ENCODE peak calls at places on chromosomes 2 and 18, in five cellular contexts. One of them, this sample, is unnamed.

GRCh38 chr2:55986001-55986400 is 62.4 kb upstream of the EFEMP1 start:
- DNase-seq in OCI-LY7: no peak
- DNase-seq in astrocyte of the cerebellum: no peak
- DNase-seq in WTC11: no peak
- DNase-seq in GM06990: no peak
- DNase-seq in this sample: no peak

GRCh38 chr2:221422516-221423211 is 149.4 kb downstream of the EPHA4 start:
- DNase-seq in WTC11: no peak
- DNase-seq in GM06990: no peak
- DNase-seq in astrocyte of the cerebellum: no peak
- DNase-seq in OCI-LY7: no peak
- DNase-seq in this sample: no peak

GRCh38 chr2:15023231-15023630 is 390.7 kb downstream of the LRATD1 start:
- DNase-seq in GM06990: no peak
- DNase-seq in astrocyte of the cerebellum: no peak
- DNase-seq in OCI-LY7: no peak
- DNase-seq in WTC11: no peak
- DNase-seq in this sample: no peak

GRCh38 chr2:117980381-117980780 is 33.5 kb downstream of the CCDC93 start:
- DNase-seq in GM06990: no peak
- DNase-seq in WTC11: no peak
- DNase-seq in OCI-LY7: no peak
- DNase-seq in astrocyte of the cerebellum: no peak
- DNase-seq in this sample: no peak

GRCh38 chr18:79590191-79591039 is 89.2 kb upstream of the CTDP1 start:
- DNase-seq in astrocyte of the cerebellum: no peak
- DNase-seq in WTC11: no peak
- DNase-seq in GM06990: no peak
- DNase-seq in OCI-LY7: no peak
- DNase-seq in this sample: no peak

GRCh38 chr2:186309901-186310300 is 176.2 kb upstream of the ZC3H15 start:
- DNase-seq in GM06990: no peak
- DNase-seq in OCI-LY7: no peak
- DNase-seq in astrocyte of the cerebellum: peak; percentile 22
- DNase-seq in WTC11: no peak
- DNase-seq in this sample: no peak

GRCh38 chr2:14941151-14941631 is 308.7 kb downstream of the LRATD1 start:
- DNase-seq in WTC11: no peak
- DNase-seq in GM06990: no peak
- DNase-seq in OCI-LY7: no peak
- DNase-seq in astrocyte of the cerebellum: peak; percentile 24
- DNase-seq in this sample: no peak

GRCh38 chr2:156490467-156490840 is 54.3 kb downstream of the GPD2 start:
- DNase-seq in astrocyte of the cerebellum: no peak
- DNase-seq in WTC11: no peak
- DNase-seq in GM06990: no peak
- DNase-seq in OCI-LY7: no peak
- DNase-seq in this sample: no peak

GRCh38 chr2:1653137-1653789 is 91.1 kb downstream of the PXDN start:
- DNase-seq in astrocyte of the cerebellum: peak; percentile 98
- DNase-seq in WTC11: no peak
- DNase-seq in OCI-LY7: no peak
- DNase-seq in GM06990: no peak
- DNase-seq in this sample: peak; percentile 94

GRCh38 chr2:124333789-124334188 is 308.7 kb downstream of the CNTNAP5 start:
- DNase-seq in astrocyte of the cerebellum: no peak
- DNase-seq in WTC11: no peak
- DNase-seq in GM06990: no peak
- DNase-seq in OCI-LY7: no peak
- DNase-seq in this sample: peak; percentile 15

GRCh38 chr18:23560186-23560585 is 26.1 kb downstream of the NPC1 start:
- DNase-seq in OCI-LY7: no peak
- DNase-seq in GM06990: no peak
- DNase-seq in astrocyte of the cerebellum: no peak
- DNase-seq in WTC11: no peak
- DNase-seq in this sample: no peak

GRCh38 chr2:120470041-120470716 is 124.2 kb downstream of the INHBB start:
- DNase-seq in WTC11: no peak
- DNase-seq in astrocyte of the cerebellum: peak; percentile 65
- DNase-seq in OCI-LY7: no peak
- DNase-seq in GM06990: no peak
- DNase-seq in this sample: no peak

GRCh38 chr2:179349670-179350303 is 85.2 kb upstream of the SESTD1 start:
- DNase-seq in WTC11: no peak
- DNase-seq in OCI-LY7: no peak
- DNase-seq in GM06990: peak; percentile 11
- DNase-seq in astrocyte of the cerebellum: no peak
- DNase-seq in this sample: no peak

GRCh38 chr2:179352181-179352580 is 87.5 kb upstream of the SESTD1 start:
- DNase-seq in WTC11: no peak
- DNase-seq in GM06990: no peak
- DNase-seq in astrocyte of the cerebellum: no peak
- DNase-seq in OCI-LY7: no peak
- DNase-seq in this sample: no peak

GRCh38 chr2:179355881-179356280 is 91.2 kb upstream of the SESTD1 start:
- DNase-seq in WTC11: no peak
- DNase-seq in astrocyte of the cerebellum: no peak
- DNase-seq in OCI-LY7: no peak
- DNase-seq in GM06990: no peak
- DNase-seq in this sample: no peak

GRCh38 chr2:179354296-179354695 is 89.7 kb upstream of the SESTD1 start:
- DNase-seq in astrocyte of the cerebellum: no peak
- DNase-seq in WTC11: no peak
- DNase-seq in GM06990: no peak
- DNase-seq in OCI-LY7: no peak
- DNase-seq in this sample: no peak

DNA sequence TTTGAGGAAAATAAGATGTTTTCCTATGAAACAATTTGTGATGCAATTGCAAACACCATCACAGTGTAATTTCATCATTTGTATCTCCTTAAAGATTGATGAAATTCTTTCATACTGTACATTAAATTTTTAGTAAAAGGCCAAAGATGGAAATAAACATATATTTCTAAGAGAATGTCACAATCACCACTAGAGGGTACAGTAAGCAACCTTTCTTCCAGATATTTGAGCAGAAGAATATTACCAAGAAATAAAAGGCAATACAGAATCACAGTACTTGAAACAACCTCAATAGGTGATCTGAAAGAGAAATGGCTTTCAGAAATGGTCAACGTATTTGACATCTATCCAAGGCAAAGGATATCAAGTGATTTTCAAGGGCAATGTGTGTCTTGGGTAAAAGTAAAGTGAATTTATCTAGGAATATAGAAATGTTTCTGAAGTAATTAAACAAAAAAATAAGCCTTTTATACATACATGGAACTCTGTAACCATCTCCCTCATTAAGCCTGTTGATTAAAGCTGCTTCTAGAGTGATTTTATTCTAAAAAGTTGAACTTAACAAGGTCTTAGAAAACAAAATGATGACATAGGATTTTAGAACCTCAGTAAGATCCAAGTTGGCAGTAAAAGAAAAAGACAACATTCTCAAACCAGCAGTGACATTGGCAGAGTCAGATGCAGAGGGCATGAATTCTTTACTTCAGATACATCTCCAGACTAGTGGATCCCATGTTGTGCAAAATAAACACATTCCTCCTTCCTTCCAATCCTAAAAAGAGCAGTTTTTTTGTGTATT is 90.3 kb upstream of the SESTD1 start:
- DNase-seq in astrocyte of the cerebellum: no peak
- DNase-seq in WTC11: no peak
- DNase-seq in GM06990: no peak
- DNase-seq in OCI-LY7: peak; percentile 5
- DNase-seq in this sample: no peak
- TF ChIP-seq CTCF in astrocyte of the cerebellum: no peak
- TF ChIP-seq CTCF in WTC11: peak; percentile 19
- TF ChIP-seq CTCF in GM06990: peak; percentile 23
- TF ChIP-seq CTCF in OCI-LY7: peak; percentile 73
- TF ChIP-seq CTCF in this sample: peak; percentile 48

DNA sequence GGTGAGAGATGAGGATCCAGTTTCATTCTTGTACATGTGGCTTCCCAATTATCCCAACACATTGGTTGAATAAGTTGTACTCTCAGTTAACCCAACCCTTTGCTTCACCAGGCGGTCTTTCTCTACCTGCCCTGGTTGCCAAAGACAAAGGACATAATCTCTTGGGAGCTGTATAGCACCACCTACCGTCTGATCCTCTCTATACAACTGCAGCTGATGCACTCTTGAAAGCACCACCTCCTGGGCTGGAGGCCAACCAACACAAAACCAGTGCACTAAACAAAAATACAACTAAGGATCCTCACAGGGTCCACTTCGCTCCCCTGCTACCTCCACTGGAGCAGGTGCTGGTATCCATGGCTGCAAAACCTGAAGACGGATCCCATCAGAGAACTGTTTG is 473.6 kb upstream of the NRXN1 start:
- DNase-seq in GM06990: no peak
- DNase-seq in astrocyte of the cerebellum: no peak
- DNase-seq in WTC11: peak; percentile 21
- DNase-seq in OCI-LY7: no peak
- DNase-seq in this sample: no peak
- TF ChIP-seq CTCF in GM06990: no peak
- TF ChIP-seq CTCF in astrocyte of the cerebellum: no peak
- TF ChIP-seq CTCF in WTC11: peak; percentile 18
- TF ChIP-seq CTCF in OCI-LY7: peak; percentile 37
- TF ChIP-seq CTCF in this sample: peak; percentile 19

GRCh38 chr18:61736168-61736567 is 156.6 kb downstream of the RNF152 start:
- DNase-seq in GM06990: no peak
- DNase-seq in astrocyte of the cerebellum: no peak
- DNase-seq in OCI-LY7: no peak
- DNase-seq in WTC11: no peak
- DNase-seq in this sample: peak; percentile 53
- TF ChIP-seq CTCF in GM06990: no peak
- TF ChIP-seq CTCF in astrocyte of the cerebellum: no peak
- TF ChIP-seq CTCF in OCI-LY7: no peak
- TF ChIP-seq CTCF in WTC11: no peak
- TF ChIP-seq CTCF in this sample: no peak

DNA sequence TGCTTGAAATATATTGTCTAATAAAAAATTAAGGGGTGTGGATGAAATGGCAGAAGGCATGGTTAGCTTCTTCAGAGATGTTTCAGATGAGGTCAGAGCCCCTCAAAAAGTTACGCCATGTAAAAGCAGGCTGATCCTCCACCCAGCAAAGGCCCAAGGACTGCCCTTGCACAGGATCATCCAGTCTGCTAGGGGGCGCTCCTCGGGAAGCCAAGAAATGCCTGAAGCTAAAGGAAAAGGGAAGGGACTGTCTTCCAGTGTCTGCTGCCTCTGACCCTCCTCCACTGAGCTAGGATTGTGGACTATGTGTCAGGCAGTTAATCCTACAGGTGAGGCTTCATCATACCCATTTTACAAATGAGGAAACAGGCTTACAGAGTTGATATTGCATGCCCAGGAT is 33.8 kb upstream of the TEX51 start:
- DNase-seq in OCI-LY7: peak; percentile 9
- DNase-seq in astrocyte of the cerebellum: no peak
- DNase-seq in GM06990: no peak
- DNase-seq in WTC11: peak; percentile 62
- DNase-seq in this sample: no peak
- TF ChIP-seq CTCF in OCI-LY7: peak; percentile 61
- TF ChIP-seq CTCF in astrocyte of the cerebellum: no peak
- TF ChIP-seq CTCF in GM06990: peak; percentile 43
- TF ChIP-seq CTCF in WTC11: no peak
- TF ChIP-seq CTCF in this sample: peak; percentile 36

DNA sequence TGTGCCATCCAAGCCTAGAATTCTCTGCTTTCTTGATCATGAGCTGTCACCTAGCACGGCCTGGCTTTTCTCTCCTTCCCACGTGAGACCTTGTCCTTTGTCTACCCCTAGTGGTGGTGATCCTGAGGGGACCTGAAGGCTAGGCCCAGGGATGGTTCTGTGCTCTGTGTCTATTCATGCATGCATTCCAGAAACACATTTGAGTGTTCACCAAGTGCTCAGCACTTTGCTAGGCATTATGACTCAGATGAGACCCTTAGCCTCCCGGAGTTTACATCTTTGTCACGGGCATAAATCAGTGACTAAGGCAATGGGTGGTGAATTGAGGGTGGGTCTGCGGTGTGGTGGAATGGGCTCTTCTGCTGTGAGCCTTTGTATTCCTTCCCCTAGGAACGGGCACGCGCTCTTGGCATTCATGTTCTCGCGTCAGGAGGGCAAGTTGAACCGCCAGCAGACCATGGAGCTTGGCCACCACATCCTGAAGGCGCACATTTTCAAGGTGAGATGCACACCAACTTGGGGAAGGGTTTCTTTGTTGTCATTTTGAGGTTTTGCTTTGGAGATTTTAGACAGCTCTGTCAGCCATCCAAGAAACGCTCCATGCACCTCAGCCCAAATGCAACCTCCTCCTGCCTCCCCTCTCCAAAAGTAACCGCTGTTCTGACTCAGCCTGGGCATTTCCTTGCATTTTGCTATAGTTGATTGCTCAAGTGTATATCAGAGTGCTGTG is 100.9 kb downstream of the WDSUB1 start:
- DNase-seq in astrocyte of the cerebellum: peak; percentile 99
- DNase-seq in OCI-LY7: no peak
- DNase-seq in WTC11: no peak
- DNase-seq in GM06990: peak; percentile 44
- DNase-seq in this sample: peak; percentile 94
- TF ChIP-seq CTCF in astrocyte of the cerebellum: peak; percentile 84
- TF ChIP-seq CTCF in OCI-LY7: no peak
- TF ChIP-seq CTCF in WTC11: no peak
- TF ChIP-seq CTCF in GM06990: peak; percentile 69
- TF ChIP-seq CTCF in this sample: peak; percentile 77

GRCh38 chr2:208467564-208467963 is 61.0 kb downstream of the PTH2R start:
- DNase-seq in OCI-LY7: no peak
- DNase-seq in astrocyte of the cerebellum: no peak
- DNase-seq in WTC11: no peak
- DNase-seq in GM06990: no peak
- DNase-seq in this sample: no peak

GRCh38 chr2:208464205-208464604 is 57.6 kb downstream of the PTH2R start:
- DNase-seq in GM06990: no peak
- DNase-seq in OCI-LY7: no peak
- DNase-seq in WTC11: no peak
- DNase-seq in astrocyte of the cerebellum: no peak
- DNase-seq in this sample: no peak

GRCh38 chr2:208466920-208467298 is 60.3 kb downstream of the PTH2R start:
- DNase-seq in WTC11: no peak
- DNase-seq in OCI-LY7: no peak
- DNase-seq in GM06990: no peak
- DNase-seq in astrocyte of the cerebellum: no peak
- DNase-seq in this sample: no peak

GRCh38 chr2:208466133-208466919 is 59.7 kb downstream of the PTH2R start:
- DNase-seq in GM06990: no peak
- DNase-seq in WTC11: peak; percentile 46
- DNase-seq in OCI-LY7: peak; percentile 51
- DNase-seq in astrocyte of the cerebellum: no peak
- DNase-seq in this sample: no peak
- TF ChIP-seq CTCF in GM06990: peak; percentile 69
- TF ChIP-seq CTCF in WTC11: peak; percentile 67
- TF ChIP-seq CTCF in OCI-LY7: peak; percentile 80
- TF ChIP-seq CTCF in astrocyte of the cerebellum: peak; percentile 47
- TF ChIP-seq CTCF in this sample: peak; percentile 93

GRCh38 chr18:38790303-38790702 is 1224.7 kb upstream of the CELF4 start:
- DNase-seq in OCI-LY7: no peak
- DNase-seq in astrocyte of the cerebellum: no peak
- DNase-seq in GM06990: no peak
- DNase-seq in WTC11: peak; percentile 34
- DNase-seq in this sample: no peak
- TF ChIP-seq CTCF in OCI-LY7: peak; percentile 12
- TF ChIP-seq CTCF in astrocyte of the cerebellum: no peak
- TF ChIP-seq CTCF in GM06990: peak; percentile 45
- TF ChIP-seq CTCF in WTC11: peak; percentile 61
- TF ChIP-seq CTCF in this sample: peak; percentile 41

GRCh38 chr2:10385501-10385900 is 62.6 kb downstream of the ODC1 start:
- DNase-seq in OCI-LY7: no peak
- DNase-seq in astrocyte of the cerebellum: no peak
- DNase-seq in WTC11: no peak
- DNase-seq in GM06990: no peak
- DNase-seq in this sample: no peak
- TF ChIP-seq CTCF in OCI-LY7: no peak
- TF ChIP-seq CTCF in astrocyte of the cerebellum: no peak
- TF ChIP-seq CTCF in WTC11: no peak
- TF ChIP-seq CTCF in GM06990: no peak
- TF ChIP-seq CTCF in this sample: no peak

This sample was measured in epithelial cell of proximal tubule.